ENCODE peak calls at places on chromosomes 2 and 18, in seven cellular contexts. One of them, this sample, is unnamed.

GRCh38 chr2:147696426-147696825 is 148.4 kb upstream of the ACVR2A start:
- DNase-seq in cardiac muscle cell: no peak
- DNase-seq in lower lobe of right lung: no peak
- DNase-seq in OCI-LY7: no peak
- DNase-seq in CD8-positive, alpha-beta T cell: no peak
- DNase-seq in A549: no peak
- DNase-seq in endodermal cell: no peak
- DNase-seq in this sample: no peak

GRCh38 chr2:208183937-208184336 is 5.9 kb downstream of the C2orf80 start:
- DNase-seq in cardiac muscle cell: no peak
- DNase-seq in lower lobe of right lung: no peak
- DNase-seq in OCI-LY7: no peak
- DNase-seq in CD8-positive, alpha-beta T cell: no peak
- DNase-seq in A549: no peak
- DNase-seq in endodermal cell: peak; percentile 75
- DNase-seq in this sample: no peak

GRCh38 chr2:109062558-109063325 is 66.3 kb upstream of the SH3RF3 start:
- DNase-seq in cardiac muscle cell: peak; percentile 19
- DNase-seq in lower lobe of right lung: no peak
- DNase-seq in OCI-LY7: no peak
- DNase-seq in CD8-positive, alpha-beta T cell: no peak
- DNase-seq in A549: no peak
- DNase-seq in endodermal cell: no peak
- DNase-seq in this sample: no peak

GRCh38 chr2:221558107-221558506 is 14.0 kb downstream of the EPHA4 start:
- DNase-seq in cardiac muscle cell: no peak
- DNase-seq in lower lobe of right lung: no peak
- DNase-seq in OCI-LY7: no peak
- DNase-seq in CD8-positive, alpha-beta T cell: no peak
- DNase-seq in A549: no peak
- DNase-seq in endodermal cell: no peak
- DNase-seq in this sample: no peak

GRCh38 chr2:29314816-29315571 is 199.8 kb downstream of the CLIP4 start:
- DNase-seq in cardiac muscle cell: peak; percentile 48
- DNase-seq in lower lobe of right lung: peak; percentile 56
- DNase-seq in OCI-LY7: peak; percentile 23
- DNase-seq in CD8-positive, alpha-beta T cell: peak; percentile 35
- DNase-seq in A549: no peak
- DNase-seq in endodermal cell: peak; percentile 74
- DNase-seq in this sample: peak; percentile 40

GRCh38 chr2:212027681-212028628 is 510.6 kb downstream of the ERBB4 start:
- DNase-seq in cardiac muscle cell: no peak
- DNase-seq in lower lobe of right lung: no peak
- DNase-seq in OCI-LY7: no peak
- DNase-seq in CD8-positive, alpha-beta T cell: no peak
- DNase-seq in A549: no peak
- DNase-seq in endodermal cell: no peak
- DNase-seq in this sample: peak; percentile 27

GRCh38 chr18:43277164-43277600 is at the start of gene SYT4:
- DNase-seq in cardiac muscle cell: peak; percentile 87
- DNase-seq in lower lobe of right lung: no peak
- DNase-seq in OCI-LY7: no peak
- DNase-seq in CD8-positive, alpha-beta T cell: no peak
- DNase-seq in A549: no peak
- DNase-seq in endodermal cell: peak; percentile 94
- DNase-seq in this sample: peak; percentile 74

GRCh38 chr2:196453613-196454047 is 185.9 kb upstream of the CCDC150 start:
- DNase-seq in cardiac muscle cell: peak; percentile 44
- DNase-seq in lower lobe of right lung: no peak
- DNase-seq in OCI-LY7: peak; percentile 47
- DNase-seq in CD8-positive, alpha-beta T cell: no peak
- DNase-seq in A549: peak; percentile 10
- DNase-seq in endodermal cell: peak; percentile 78
- DNase-seq in this sample: peak; percentile 51

GRCh38 chr2:23312996-23313606 is 71.9 kb upstream of the KLHL29 start:
- DNase-seq in cardiac muscle cell: peak; percentile 46
- DNase-seq in lower lobe of right lung: no peak
- DNase-seq in OCI-LY7: peak; percentile 42
- DNase-seq in CD8-positive, alpha-beta T cell: no peak
- DNase-seq in A549: peak; percentile 44
- DNase-seq in endodermal cell: peak; percentile 92
- DNase-seq in this sample: peak; percentile 16

GRCh38 chr2:25082002-25082622 is 40.2 kb downstream of the EFR3B start:
- DNase-seq in cardiac muscle cell: no peak
- DNase-seq in lower lobe of right lung: no peak
- DNase-seq in OCI-LY7: no peak
- DNase-seq in CD8-positive, alpha-beta T cell: no peak
- DNase-seq in A549: no peak
- DNase-seq in endodermal cell: no peak
- DNase-seq in this sample: no peak

GRCh38 chr2:24948506-24948905 is 23.2 kb downstream of the DNAJC27 start:
- DNase-seq in cardiac muscle cell: no peak
- DNase-seq in lower lobe of right lung: no peak
- DNase-seq in OCI-LY7: no peak
- DNase-seq in CD8-positive, alpha-beta T cell: no peak
- DNase-seq in A549: no peak
- DNase-seq in endodermal cell: no peak
- DNase-seq in this sample: no peak

GRCh38 chr18:3454365-3455089 is 4.6 kb downstream of the TGIF1 start:
- DNase-seq in cardiac muscle cell: peak; percentile 54
- DNase-seq in lower lobe of right lung: no peak
- DNase-seq in OCI-LY7: peak; percentile 61
- DNase-seq in CD8-positive, alpha-beta T cell: peak; percentile 23
- DNase-seq in A549: no peak
- DNase-seq in endodermal cell: peak; percentile 79
- DNase-seq in this sample: peak; percentile 50

GRCh38 chr18:34224423-34225217 is at the start of gene NOL4:
- DNase-seq in cardiac muscle cell: peak; percentile 95
- DNase-seq in lower lobe of right lung: peak; percentile 56
- DNase-seq in OCI-LY7: no peak
- DNase-seq in CD8-positive, alpha-beta T cell: no peak
- DNase-seq in A549: no peak
- DNase-seq in endodermal cell: peak; percentile 99
- DNase-seq in this sample: no peak

GRCh38 chr2:126910637-126911036 is 11.9 kb downstream of the TEX51 start:
- DNase-seq in cardiac muscle cell: no peak
- DNase-seq in lower lobe of right lung: no peak
- DNase-seq in OCI-LY7: peak; percentile 67
- DNase-seq in CD8-positive, alpha-beta T cell: no peak
- DNase-seq in A549: no peak
- DNase-seq in endodermal cell: no peak
- DNase-seq in this sample: no peak

GRCh38 chr18:32343634-32344033 is 127.0 kb downstream of the GAREM1 start:
- DNase-seq in cardiac muscle cell: no peak
- DNase-seq in lower lobe of right lung: no peak
- DNase-seq in OCI-LY7: no peak
- DNase-seq in CD8-positive, alpha-beta T cell: no peak
- DNase-seq in A549: no peak
- DNase-seq in endodermal cell: no peak
- DNase-seq in this sample: no peak

GRCh38 chr2:2269426-2269825 is 61.6 kb downstream of the MYT1L start:
- DNase-seq in cardiac muscle cell: no peak
- DNase-seq in lower lobe of right lung: no peak
- DNase-seq in OCI-LY7: no peak
- DNase-seq in CD8-positive, alpha-beta T cell: no peak
- DNase-seq in A549: no peak
- DNase-seq in endodermal cell: no peak
- DNase-seq in this sample: no peak

GRCh38 chr2:187529248-187529976 is 24.8 kb downstream of the TFPI start:
- DNase-seq in cardiac muscle cell: no peak
- DNase-seq in lower lobe of right lung: no peak
- DNase-seq in OCI-LY7: no peak
- DNase-seq in CD8-positive, alpha-beta T cell: no peak
- DNase-seq in A549: no peak
- DNase-seq in endodermal cell: no peak
- DNase-seq in this sample: no peak
- H3K27ac ChIP-seq in cardiac muscle cell: no peak overlapping the region
- H3K27ac ChIP-seq in lower lobe of right lung: no peak overlapping the region
- H3K27ac ChIP-seq in OCI-LY7: no peak overlapping the region
- H3K27ac ChIP-seq in CD8-positive, alpha-beta T cell: no peak overlapping the region
- H3K27ac ChIP-seq in A549: peak overlapping the region; percentile 86
- H3K27ac ChIP-seq in endodermal cell: no peak overlapping the region
- H3K27ac ChIP-seq in this sample: peak overlapping the region; percentile 83

DNA sequence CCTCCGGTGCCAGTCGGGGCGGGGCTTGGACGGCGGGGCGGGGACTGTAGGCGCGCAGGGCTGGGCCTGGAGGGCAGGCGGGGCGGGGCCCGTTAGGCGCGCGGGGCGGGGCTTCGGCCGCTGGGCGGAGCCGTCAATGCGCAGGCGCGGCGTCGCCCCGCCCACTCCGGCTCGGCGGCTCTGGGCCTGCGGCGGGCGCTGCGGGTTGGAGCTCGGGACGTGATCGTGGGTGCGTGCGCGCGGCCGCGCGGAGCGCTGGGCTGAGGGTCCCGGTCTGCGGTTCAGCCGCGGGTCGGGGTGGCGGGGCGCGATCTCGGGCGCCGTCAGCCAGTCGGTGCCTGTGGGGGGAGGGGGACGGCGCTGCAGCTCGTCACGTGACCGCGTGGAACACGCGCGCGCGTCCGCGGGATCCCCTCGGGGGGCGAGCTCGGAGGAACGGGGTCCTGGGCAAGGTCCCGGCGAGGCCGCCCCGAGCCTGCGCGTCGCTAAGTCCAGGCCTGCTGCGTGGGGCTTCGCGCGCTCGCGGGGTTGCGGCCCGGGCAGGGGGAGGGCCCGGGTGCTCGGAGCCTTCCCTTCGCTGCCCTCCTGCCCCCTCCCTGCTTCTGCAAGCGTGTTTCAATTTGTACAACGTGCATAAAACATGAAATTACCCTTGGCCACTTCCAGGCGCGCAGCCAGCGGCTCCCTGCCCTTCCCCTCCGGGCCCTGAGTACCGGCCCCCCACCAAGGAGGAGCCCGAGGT is at the start of gene D2HGDH:
- DNase-seq in cardiac muscle cell: peak; percentile 95
- DNase-seq in lower lobe of right lung: peak; percentile 97
- DNase-seq in OCI-LY7: peak; percentile 90
- DNase-seq in CD8-positive, alpha-beta T cell: peak; percentile 90
- DNase-seq in A549: peak; percentile 63
- DNase-seq in endodermal cell: peak; percentile 98
- DNase-seq in this sample: peak; percentile 73
- H3K27ac ChIP-seq in cardiac muscle cell: peak within 1 kb of the TSS; percentile 72
- H3K27ac ChIP-seq in lower lobe of right lung: peak within 1 kb of the TSS; percentile 91
- H3K27ac ChIP-seq in OCI-LY7: peak within 1 kb of the TSS; percentile 48
- H3K27ac ChIP-seq in CD8-positive, alpha-beta T cell: peak within 1 kb of the TSS; percentile 65
- H3K27ac ChIP-seq in A549: peak within 1 kb of the TSS; percentile 99
- H3K27ac ChIP-seq in endodermal cell: peak within 1 kb of the TSS; percentile 24
- H3K27ac ChIP-seq in this sample: peak within 1 kb of the TSS; percentile 85

GRCh38 chr2:135916232-135916631 is 40.0 kb upstream of the MCM6 start:
- DNase-seq in cardiac muscle cell: peak; percentile 27
- DNase-seq in lower lobe of right lung: no peak
- DNase-seq in OCI-LY7: peak; percentile 69
- DNase-seq in CD8-positive, alpha-beta T cell: no peak
- DNase-seq in A549: peak; percentile 6
- DNase-seq in endodermal cell: no peak
- DNase-seq in this sample: no peak

GRCh38 chr2:135913726-135914365 is 37.6 kb upstream of the MCM6 start:
- DNase-seq in cardiac muscle cell: peak; percentile 45
- DNase-seq in lower lobe of right lung: no peak
- DNase-seq in OCI-LY7: peak; percentile 73
- DNase-seq in CD8-positive, alpha-beta T cell: no peak
- DNase-seq in A549: peak; percentile 12
- DNase-seq in endodermal cell: no peak
- DNase-seq in this sample: peak; percentile 53

GRCh38 chr2:135909976-135910375 is 33.7 kb upstream of the MCM6 start:
- DNase-seq in cardiac muscle cell: no peak
- DNase-seq in lower lobe of right lung: no peak
- DNase-seq in OCI-LY7: no peak
- DNase-seq in CD8-positive, alpha-beta T cell: no peak
- DNase-seq in A549: no peak
- DNase-seq in endodermal cell: no peak
- DNase-seq in this sample: no peak

GRCh38 chr2:135914485-135914884 is 38.2 kb upstream of the MCM6 start:
- DNase-seq in cardiac muscle cell: no peak
- DNase-seq in lower lobe of right lung: no peak
- DNase-seq in OCI-LY7: no peak
- DNase-seq in CD8-positive, alpha-beta T cell: no peak
- DNase-seq in A549: no peak
- DNase-seq in endodermal cell: no peak
- DNase-seq in this sample: no peak
- H3K27ac ChIP-seq in cardiac muscle cell: no peak overlapping the region
- H3K27ac ChIP-seq in lower lobe of right lung: no peak overlapping the region
- H3K27ac ChIP-seq in OCI-LY7: peak overlapping the region; percentile 5
- H3K27ac ChIP-seq in CD8-positive, alpha-beta T cell: no peak overlapping the region
- H3K27ac ChIP-seq in A549: no peak overlapping the region
- H3K27ac ChIP-seq in endodermal cell: no peak overlapping the region
- H3K27ac ChIP-seq in this sample: no peak overlapping the region

DNA sequence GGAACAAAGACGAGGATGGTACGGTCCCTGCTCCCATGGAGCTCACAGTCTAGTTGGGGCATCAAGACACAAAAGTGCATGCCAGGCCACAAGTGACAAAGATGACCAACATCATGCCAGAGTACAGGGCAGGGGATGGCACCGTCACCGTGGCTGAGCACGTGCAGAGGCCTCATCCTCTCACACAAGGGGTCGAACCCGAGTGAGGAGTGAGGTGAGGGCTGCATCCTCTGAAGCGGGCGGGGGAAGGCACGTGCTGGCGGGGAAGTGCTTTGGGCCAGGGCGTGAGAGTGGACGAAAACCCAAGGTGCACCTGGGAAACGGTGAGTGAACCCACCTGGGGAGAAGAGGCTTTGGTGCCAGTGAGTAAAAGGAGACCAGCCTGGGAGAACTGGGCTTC is 41.0 kb downstream of the MRPL35 start:
- DNase-seq in cardiac muscle cell: no peak
- DNase-seq in lower lobe of right lung: no peak
- DNase-seq in OCI-LY7: no peak
- DNase-seq in CD8-positive, alpha-beta T cell: no peak
- DNase-seq in A549: no peak
- DNase-seq in endodermal cell: no peak
- DNase-seq in this sample: no peak
- H3K27ac ChIP-seq in cardiac muscle cell: no peak overlapping the region
- H3K27ac ChIP-seq in lower lobe of right lung: no peak overlapping the region
- H3K27ac ChIP-seq in OCI-LY7: no peak overlapping the region
- H3K27ac ChIP-seq in CD8-positive, alpha-beta T cell: no peak overlapping the region
- H3K27ac ChIP-seq in A549: no peak overlapping the region
- H3K27ac ChIP-seq in endodermal cell: no peak overlapping the region
- H3K27ac ChIP-seq in this sample: no peak overlapping the region

DNA sequence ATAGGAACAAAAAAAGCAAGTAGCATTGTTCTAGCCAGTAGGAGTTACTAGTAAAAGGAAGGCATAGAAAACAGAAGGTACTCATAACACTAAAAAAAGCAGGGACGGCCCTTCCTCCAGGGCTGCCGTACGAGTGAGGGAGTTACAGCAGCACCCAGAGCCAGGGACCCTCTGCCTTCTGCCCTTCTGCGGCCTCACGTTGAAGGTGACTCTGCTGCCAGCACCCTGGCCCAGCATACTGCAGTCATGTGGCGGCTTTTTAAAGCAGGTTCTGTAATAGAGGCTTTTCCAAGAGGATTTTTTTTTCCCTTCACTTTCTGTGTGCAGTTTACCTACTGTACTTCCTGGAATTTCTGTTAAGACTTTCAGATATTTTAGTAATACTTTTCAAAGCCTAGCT is 161.7 kb downstream of the PTGR3 start:
- DNase-seq in cardiac muscle cell: peak; percentile 34
- DNase-seq in lower lobe of right lung: no peak
- DNase-seq in OCI-LY7: no peak
- DNase-seq in CD8-positive, alpha-beta T cell: no peak
- DNase-seq in A549: no peak
- DNase-seq in endodermal cell: no peak
- DNase-seq in this sample: no peak
- H3K27ac ChIP-seq in cardiac muscle cell: peak overlapping the region; percentile 69
- H3K27ac ChIP-seq in lower lobe of right lung: no peak overlapping the region
- H3K27ac ChIP-seq in OCI-LY7: no peak overlapping the region
- H3K27ac ChIP-seq in CD8-positive, alpha-beta T cell: no peak overlapping the region
- H3K27ac ChIP-seq in A549: no peak overlapping the region
- H3K27ac ChIP-seq in endodermal cell: no peak overlapping the region
- H3K27ac ChIP-seq in this sample: no peak overlapping the region

GRCh38 chr18:59853380-59853779 is 46.4 kb upstream of the PMAIP1 start:
- DNase-seq in cardiac muscle cell: no peak
- DNase-seq in lower lobe of right lung: no peak
- DNase-seq in OCI-LY7: peak; percentile 67
- DNase-seq in CD8-positive, alpha-beta T cell: no peak
- DNase-seq in A549: no peak
- DNase-seq in endodermal cell: no peak
- DNase-seq in this sample: no peak
- H3K27ac ChIP-seq in cardiac muscle cell: no peak overlapping the region
- H3K27ac ChIP-seq in lower lobe of right lung: no peak overlapping the region
- H3K27ac ChIP-seq in OCI-LY7: no peak overlapping the region
- H3K27ac ChIP-seq in CD8-positive, alpha-beta T cell: no peak overlapping the region
- H3K27ac ChIP-seq in A549: no peak overlapping the region
- H3K27ac ChIP-seq in endodermal cell: no peak overlapping the region
- H3K27ac ChIP-seq in this sample: no peak overlapping the region